ENCODE peak calls at places on chromosomes 3 and 15, in nine cellular contexts. Q, Y, X, M, G, V, U, K and C are unnamed samples.

GRCh38 chr3:156892701-156893100 is 66.5 kb downstream of the LEKR1 start:
- DNase-seq in Q (no peak), Y (no peak), X (no peak), M (no peak), G (no peak), V (no peak), U (peak; percentile 54), K (no peak), C (no peak)

GRCh38 chr15:91465086-91465485 is 365.0 kb downstream of the SV2B start:
- DNase-seq in Q (no peak), Y (no peak), X (no peak), M (no peak), G (no peak), V (no peak), U (no peak), K (peak; percentile 58), C (no peak)

GRCh38 chr3:197380786-197381185 is 82.4 kb upstream of the DLG1 start:
- DNase-seq in Q (no peak), Y (no peak), X (no peak), M (peak; percentile 21), G (no peak), V (peak; percentile 38), U (no peak), K (no peak), C (no peak)

GRCh38 chr15:73994912-73995622 is 551 bp downstream of the PML start:
- DNase-seq in Q (peak; percentile 83), Y (no peak), X (no peak), M (no peak), G (no peak), V (peak; percentile 49), U (no peak), K (no peak), C (peak; percentile 30)

GRCh38 chr3:43489918-43490317 is 131.9 kb downstream of the ANO10 start:
- DNase-seq in Q (no peak), Y (no peak), X (no peak), M (no peak), G (no peak), V (no peak), U (no peak), K (no peak), C (no peak)

GRCh38 chr15:58438956-58439355 is 7.2 kb downstream of the LIPC start:
- DNase-seq in Q (no peak), Y (no peak), X (peak; percentile 44), M (peak; percentile 10), G (peak; percentile 36), V (no peak), U (peak; percentile 73), K (peak; percentile 12), C (peak; percentile 39)

GRCh38 chr15:58903232-58903631 is 30.2 kb downstream of the SLTM start:
- DNase-seq in Q (no peak), Y (peak; percentile 51), X (no peak), M (no peak), G (peak; percentile 65), V (no peak), U (peak; percentile 94), K (no peak), C (peak; percentile 18)

GRCh38 chr15:52496776-52497470 is 31.8 kb downstream of the MYO5A start:
- DNase-seq in Q (no peak), Y (no peak), X (no peak), M (no peak), G (peak; percentile 12), V (no peak), U (peak; percentile 67), K (peak; percentile 82), C (no peak)

GRCh38 chr15:70072479-70072878 is 25.2 kb downstream of the TLE3 start:
- DNase-seq in Q (no peak), Y (no peak), X (no peak), M (no peak), G (no peak), V (no peak), U (no peak), K (no peak), C (no peak)

GRCh38 chr15:76976572-76977270 is 18.2 kb upstream of the PSTPIP1 start:
- DNase-seq in Q (peak; percentile 28), Y (no peak), X (no peak), M (no peak), G (no peak), V (no peak), U (peak; percentile 9), K (no peak), C (no peak)

GRCh38 chr3:34683851-34684250 is 885.4 kb downstream of the PDCD6IP start:
- DNase-seq in Q (no peak), Y (peak; percentile 10), X (peak; percentile 65), M (no peak), G (peak; percentile 50), V (peak; percentile 57), U (peak; percentile 71), K (peak; percentile 20), C (peak; percentile 78)

GRCh38 chr3:146715176-146715575 is 110.0 kb upstream of the PLSCR5 start:
- DNase-seq in Q (no peak), Y (no peak), X (no peak), M (no peak), G (no peak), V (no peak), U (peak; percentile 60), K (no peak), C (no peak)

GRCh38 chr3:15591928-15592327 is 9.4 kb downstream of the HACL1 start:
- DNase-seq in Q (no peak), Y (no peak), X (no peak), M (no peak), G (no peak), V (no peak), U (no peak), K (no peak), C (no peak)

GRCh38 chr3:153601422-153601853 is 439.4 kb downstream of the RAP2B start:
- DNase-seq in Q (no peak), Y (no peak), X (no peak), M (no peak), G (no peak), V (no peak), U (peak; percentile 35), K (no peak), C (peak; percentile 7)

GRCh38 chr3:127784283-127784682 is 38.0 kb downstream of the MGLL start:
- DNase-seq in Q (no peak), Y (no peak), X (no peak), M (no peak), G (no peak), V (no peak), U (no peak), K (no peak), C (no peak)

GRCh38 chr15:73318463-73319351 is 50.1 kb downstream of the HCN4 start:
- DNase-seq in Q (no peak), Y (no peak), X (peak; percentile 69), M (no peak), G (no peak), V (no peak), U (no peak), K (no peak), C (peak; percentile 71)